ENCODE peak calls at places on chromosomes 3 and 15, in six cellular contexts. D, S, W, K, O and Y are unnamed samples.

GRCh38 chr15:22866066-22866465 is 27.6 kb downstream of the NIPA2 start:
- DNase-seq in D (no peak), W (no peak), K (peak; percentile 74), S (peak; percentile 19), O (no peak), Y (no peak)

GRCh38 chr15:59186501-59186900 is 20.1 kb upstream of the LDHAL6B start:
- DNase-seq in S (peak; percentile 91), O (no peak), W (no peak), K (no peak), D (no peak), Y (peak; percentile 74)

GRCh38 chr3:12149029-12149428 is 9.7 kb downstream of the TIMP4 start:
- DNase-seq in O (peak; percentile 11), D (no peak), K (no peak), S (no peak), W (no peak), Y (no peak)

GRCh38 chr3:152053876-152054275 is 180.4 kb downstream of the SUCNR1 start:
- DNase-seq in O (no peak), W (no peak), D (no peak), K (no peak), S (no peak), Y (no peak)

GRCh38 chr15:68228971-68229385 is 550 bp downstream of the CLN6 start:
- DNase-seq in S (peak; percentile 9), W (peak; percentile 47), K (no peak), D (no peak), O (no peak), Y (no peak)

GRCh38 chr3:186635532-186635931 is 4.7 kb upstream of the FETUB start:
- DNase-seq in O (no peak), K (no peak), S (no peak), D (no peak), W (no peak), Y (no peak)

GRCh38 chr3:32667072-32667582 is 17.9 kb upstream of the CNOT10 start:
- DNase-seq in D (no peak), O (no peak), W (no peak), S (no peak), K (no peak), Y (no peak)

GRCh38 chr3:106208979-106209378 is 340.2 kb upstream of the CBLB start:
- DNase-seq in O (no peak), S (peak; percentile 30), K (peak; percentile 34), D (no peak), W (no peak), Y (no peak)

GRCh38 chr15:34039506-34040123 is 611 bp upstream of the AVEN start:
- DNase-seq in O (no peak), S (peak; percentile 45), W (peak; percentile 79), D (no peak), K (peak; percentile 16), Y (no peak)

GRCh38 chr15:57591822-57592367 is at the start of gene MYZAP:
- DNase-seq in S (no peak), O (peak; percentile 57), D (peak; percentile 84), W (no peak), K (no peak), Y (peak; percentile 55)

GRCh38 chr3:47113669-47114365 is 50.1 kb downstream of the SETD2 start:
- DNase-seq in O (no peak), W (peak; percentile 23), D (no peak), S (peak; percentile 92), K (peak; percentile 38), Y (peak; percentile 74)

GRCh38 chr3:13565581-13566461 is 16.9 kb downstream of the FBLN2 start:
- DNase-seq in S (no peak), O (peak; percentile 31), K (no peak), D (no peak), W (no peak), Y (no peak)

GRCh38 chr3:188076176-188076575 is 77.8 kb upstream of the LPP start:
- DNase-seq in S (no peak), W (no peak), O (peak; percentile 45), K (no peak), D (no peak), Y (no peak)

GRCh38 chr3:177470200-177470941 is 273.1 kb upstream of the TBL1XR1 start:
- DNase-seq in S (peak; percentile 51), O (no peak), D (no peak), W (no peak), K (no peak), Y (no peak)

GRCh38 chr3:148023994-148024393 is 614.8 kb downstream of the ZIC1 start:
- DNase-seq in D (no peak), K (peak; percentile 93), O (no peak), W (no peak), S (peak; percentile 86), Y (peak; percentile 59)

GRCh38 chr3:62968128-62968527 is 92.9 kb upstream of the CADPS start:
- DNase-seq in D (no peak), S (no peak), K (no peak), O (no peak), W (no peak), Y (no peak)

GRCh38 chr3:41523897-41524296 is 324.6 kb downstream of the CTNNB1 start:
- DNase-seq in W (peak; percentile 22), D (no peak), K (no peak), O (no peak), S (no peak), Y (no peak)

GRCh38 chr15:32855942-32856341 is 138.1 kb downstream of the GREM1 start:
- DNase-seq in W (no peak), S (peak; percentile 100), K (peak; percentile 98), O (no peak), D (peak; percentile 65), Y (peak; percentile 97)

GRCh38 chr3:9862391-9863235 is 17.4 kb downstream of the CIDEC start:
- DNase-seq in K (no peak), S (no peak), O (no peak), D (peak; percentile 53), W (no peak), Y (peak; percentile 87)

GRCh38 chr3:140386357-140387100 is 291.3 kb upstream of the TRIM42 start:
- DNase-seq in K (no peak), W (no peak), O (no peak), S (no peak), D (no peak), Y (no peak)

GRCh38 chr15:66955871-66956585 is 109.4 kb upstream of the SMAD3 start:
- DNase-seq in O (no peak), D (peak; percentile 49), S (peak; percentile 80), W (no peak), K (peak; percentile 25), Y (no peak)

GRCh38 chr3:193779933-193780332 is 186.9 kb downstream of the OPA1 start:
- DNase-seq in W (no peak), S (no peak), K (no peak), O (no peak), D (no peak), Y (no peak)

GRCh38 chr3:11140054-11140712 is 14.1 kb upstream of the HRH1 start:
- DNase-seq in W (peak; percentile 61), D (no peak), K (no peak), O (no peak), S (no peak), Y (no peak)

GRCh38 chr3:156553705-156554356 is 1.1 kb downstream of the SSR3 start:
- DNase-seq in O (no peak), S (peak; percentile 84), K (peak; percentile 76), D (no peak), W (peak; percentile 59), Y (peak; percentile 68)

GRCh38 chr15:78695849-78696248 is 54.8 kb upstream of the CHRNB4 start:
- DNase-seq in D (no peak), S (no peak), O (no peak), W (no peak), K (no peak), Y (no peak)

GRCh38 chr3:180570238-180570637 is 31.7 kb upstream of the TTC14 start:
- DNase-seq in D (no peak), O (no peak), S (no peak), K (no peak), W (no peak), Y (no peak)

GRCh38 chr15:63338170-63338569 is 43.5 kb downstream of the CA12 start:
- DNase-seq in D (no peak), K (no peak), S (peak; percentile 79), W (no peak), O (no peak), Y (peak; percentile 72)

GRCh38 chr15:74955796-74956647 is 550 bp downstream of the RPP25 start:
- DNase-seq in D (peak; percentile 47), O (peak; percentile 47), S (peak; percentile 26), K (no peak), W (peak; percentile 86), Y (peak; percentile 85)

GRCh38 chr15:74956648-74957300 is at the start of gene RPP25:
- DNase-seq in K (peak; percentile 63), D (peak; percentile 86), O (peak; percentile 55), W (peak; percentile 82), S (peak; percentile 21), Y (peak; percentile 80)

GRCh38 chr15:74957301-74958035 is 896 bp upstream of the RPP25 start:
- DNase-seq in K (no peak), W (no peak), S (no peak), D (peak; percentile 43), O (no peak), Y (peak; percentile 29)

GRCh38 chr15:74954515-74954914 is 2.1 kb downstream of the RPP25 start:
- DNase-seq in K (peak; percentile 89), D (no peak), S (peak; percentile 84), O (no peak), W (no peak), Y (peak; percentile 56)

GRCh38 chr15:74955017-74955416 is 1.6 kb downstream of the RPP25 start:
- DNase-seq in W (no peak), O (no peak), K (no peak), S (no peak), D (no peak), Y (no peak)
- H3K4me3 ChIP-seq in W (no peak overlapping the region), O (peak overlapping the region; percentile 80), K (peak overlapping the region; percentile 3), S (no peak overlapping the region), D (peak overlapping the region; percentile 53), Y (no peak overlapping the region)

GRCh38 chr3:183984749-183985729 is 32.6 kb downstream of the ABCC5 start:
- DNase-seq in D (no peak), O (no peak), W (no peak), S (no peak), K (no peak), Y (no peak)
- TF ChIP-seq CTCF in D (no peak), O (no peak), W (no peak), S (no peak), K (no peak), Y (no peak)

DNA sequence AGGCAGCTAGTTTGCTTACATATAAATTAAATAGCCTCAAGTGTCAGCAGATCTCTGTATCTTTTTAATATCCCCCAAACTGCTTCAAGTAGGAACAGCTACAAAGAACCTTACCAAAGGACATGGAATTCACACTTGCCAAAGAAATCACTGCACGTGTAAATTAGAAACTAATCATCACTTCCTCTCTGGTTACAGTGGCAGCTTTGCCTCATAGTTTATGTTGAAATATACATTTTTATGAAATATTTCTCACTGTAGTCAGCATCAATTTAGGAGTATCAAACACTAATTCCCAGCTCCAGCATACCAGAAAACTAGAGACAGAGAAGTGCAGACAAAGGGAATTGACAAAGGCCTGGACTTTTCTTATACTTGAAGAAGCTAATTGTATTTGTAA is 260.9 kb downstream of the TIGIT start:
- DNase-seq in S (no peak), O (no peak), K (no peak), D (no peak), W (no peak), Y (no peak)
- H3K4me3 ChIP-seq in S (no peak overlapping the region), O (no peak overlapping the region), K (no peak overlapping the region), D (no peak overlapping the region), W (no peak overlapping the region), Y (no peak overlapping the region)

DNA sequence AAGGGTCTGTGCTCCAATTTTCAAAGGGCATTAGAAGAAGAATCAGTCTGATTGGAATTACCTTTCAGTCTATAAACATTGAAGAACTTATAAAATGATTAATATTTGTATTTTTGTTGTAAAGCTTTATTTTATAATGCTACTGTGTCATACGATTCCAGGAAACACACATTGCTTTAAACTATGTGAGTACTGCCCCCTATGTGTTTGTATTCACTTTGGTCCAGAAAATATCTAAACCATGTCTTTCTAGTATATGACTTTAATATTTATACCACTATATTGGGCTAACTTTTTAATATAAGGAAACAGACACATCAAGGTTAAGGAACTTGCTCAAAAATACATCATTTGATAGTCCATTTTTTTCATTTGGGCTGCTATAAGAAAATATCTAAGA is 3.2 kb upstream of the RIOX2 start:
- DNase-seq in K (no peak), W (no peak), D (no peak), O (no peak), S (no peak), Y (no peak)
- TF ChIP-seq CTCF in K (no peak), W (no peak), D (no peak), O (no peak), S (peak; percentile 22), Y (no peak)